ENCODE peak calls at places on chromosome 2, in six cellular contexts. One of them, this sample, is unnamed.
A peak's percentile ranks its signal among the peaks of the same experiment; 100 is the strongest.

GRCh38 chr2:43877782-43878464 is 39.2 kb downstream of the ABCG8 start:
- DNase-seq in adrenal gland: peak; percentile 53
- DNase-seq in small intestine: peak; percentile 61
- DNase-seq in endothelial cell of umbilical vein: peak; percentile 59
- DNase-seq in neuronal stem cell: peak; percentile 36
- DNase-seq in K562: peak; percentile 81
- DNase-seq in this sample: peak; percentile 72

GRCh38 chr2:158786897-158787296 is 8.2 kb upstream of the DAPL1 start:
- DNase-seq in neuronal stem cell: no peak
- DNase-seq in adrenal gland: no peak
- DNase-seq in small intestine: no peak
- DNase-seq in endothelial cell of umbilical vein: no peak
- DNase-seq in K562: no peak
- DNase-seq in this sample: no peak

GRCh38 chr2:43714164-43714563 is 37.9 kb upstream of the C1GALT1C1L start:
- DNase-seq in neuronal stem cell: no peak
- DNase-seq in adrenal gland: no peak
- DNase-seq in K562: no peak
- DNase-seq in small intestine: no peak
- DNase-seq in endothelial cell of umbilical vein: peak; percentile 73
- DNase-seq in this sample: no peak

GRCh38 chr2:225025917-225026571 is 16.2 kb downstream of the DOCK10 start:
- DNase-seq in K562: no peak
- DNase-seq in neuronal stem cell: no peak
- DNase-seq in endothelial cell of umbilical vein: no peak
- DNase-seq in small intestine: no peak
- DNase-seq in adrenal gland: no peak
- DNase-seq in this sample: no peak

GRCh38 chr2:206971805-206972204 is 32.5 kb downstream of the CPO start:
- DNase-seq in small intestine: no peak
- DNase-seq in K562: no peak
- DNase-seq in neuronal stem cell: no peak
- DNase-seq in endothelial cell of umbilical vein: no peak
- DNase-seq in adrenal gland: no peak
- DNase-seq in this sample: no peak

GRCh38 chr2:97546711-97547110 is 43.0 kb downstream of the ANKRD36B start:
- DNase-seq in adrenal gland: no peak
- DNase-seq in neuronal stem cell: no peak
- DNase-seq in small intestine: no peak
- DNase-seq in K562: no peak
- DNase-seq in endothelial cell of umbilical vein: peak; percentile 51
- DNase-seq in this sample: no peak

GRCh38 chr2:234437642-234438321 is 59.1 kb downstream of the ARL4C start:
- DNase-seq in neuronal stem cell: no peak
- DNase-seq in endothelial cell of umbilical vein: no peak
- DNase-seq in K562: no peak
- DNase-seq in small intestine: no peak
- DNase-seq in adrenal gland: no peak
- DNase-seq in this sample: no peak

GRCh38 chr2:28497206-28497605 is 1.3 kb downstream of the PLB1 start:
- DNase-seq in endothelial cell of umbilical vein: no peak
- DNase-seq in K562: no peak
- DNase-seq in adrenal gland: no peak
- DNase-seq in small intestine: no peak
- DNase-seq in neuronal stem cell: no peak
- DNase-seq in this sample: no peak

GRCh38 chr2:168343586-168343985 is 96.2 kb upstream of the STK39 start:
- DNase-seq in small intestine: no peak
- DNase-seq in neuronal stem cell: no peak
- DNase-seq in endothelial cell of umbilical vein: no peak
- DNase-seq in K562: no peak
- DNase-seq in adrenal gland: peak; percentile 33
- DNase-seq in this sample: no peak

GRCh38 chr2:30268296-30268871 is 37.0 kb downstream of the LBH start:
- DNase-seq in K562: no peak
- DNase-seq in small intestine: no peak
- DNase-seq in neuronal stem cell: no peak
- DNase-seq in adrenal gland: no peak
- DNase-seq in endothelial cell of umbilical vein: no peak
- DNase-seq in this sample: no peak

GRCh38 chr2:65969161-65969560 is 465.8 kb upstream of the MEIS1 start:
- DNase-seq in endothelial cell of umbilical vein: no peak
- DNase-seq in adrenal gland: no peak
- DNase-seq in K562: no peak
- DNase-seq in neuronal stem cell: no peak
- DNase-seq in small intestine: peak; percentile 20
- DNase-seq in this sample: no peak

GRCh38 chr2:2686228-2686627 is 355.2 kb upstream of the MYT1L start:
- DNase-seq in adrenal gland: no peak
- DNase-seq in neuronal stem cell: no peak
- DNase-seq in K562: no peak
- DNase-seq in small intestine: no peak
- DNase-seq in endothelial cell of umbilical vein: no peak
- DNase-seq in this sample: no peak

GRCh38 chr2:217955881-217956493 is 46.8 kb downstream of the TNS1 start:
- DNase-seq in neuronal stem cell: no peak
- DNase-seq in small intestine: no peak
- DNase-seq in K562: no peak
- DNase-seq in endothelial cell of umbilical vein: no peak
- DNase-seq in adrenal gland: peak; percentile 8
- DNase-seq in this sample: peak; percentile 16

GRCh38 chr2:128371648-128372345 is 53.1 kb upstream of the HS6ST1 start:
- DNase-seq in K562: no peak
- DNase-seq in small intestine: no peak
- DNase-seq in adrenal gland: no peak
- DNase-seq in endothelial cell of umbilical vein: no peak
- DNase-seq in neuronal stem cell: no peak
- DNase-seq in this sample: no peak

GRCh38 chr2:30029804-30030203 is 108.4 kb upstream of the ALK start:
- DNase-seq in K562: no peak
- DNase-seq in neuronal stem cell: no peak
- DNase-seq in small intestine: no peak
- DNase-seq in adrenal gland: no peak
- DNase-seq in endothelial cell of umbilical vein: no peak
- DNase-seq in this sample: no peak

GRCh38 chr2:44974064-44974715 is 32.7 kb downstream of the SIX3 start:
- DNase-seq in adrenal gland: peak; percentile 38
- DNase-seq in small intestine: peak; percentile 15
- DNase-seq in endothelial cell of umbilical vein: no peak
- DNase-seq in K562: peak; percentile 59
- DNase-seq in neuronal stem cell: peak; percentile 75
- DNase-seq in this sample: no peak

GRCh38 chr2:20617081-20617575 is 33.8 kb downstream of the HS1BP3 start:
- DNase-seq in adrenal gland: peak; percentile 79
- DNase-seq in neuronal stem cell: no peak
- DNase-seq in K562: peak; percentile 69
- DNase-seq in endothelial cell of umbilical vein: peak; percentile 86
- DNase-seq in small intestine: no peak
- DNase-seq in this sample: peak; percentile 94

GRCh38 chr2:213068681-213069359 is 82.6 kb downstream of the IKZF2 start:
- DNase-seq in small intestine: no peak
- DNase-seq in K562: no peak
- DNase-seq in endothelial cell of umbilical vein: no peak
- DNase-seq in adrenal gland: no peak
- DNase-seq in neuronal stem cell: no peak
- DNase-seq in this sample: no peak

GRCh38 chr2:100730290-100730868 is 89.6 kb upstream of the NPAS2 start:
- DNase-seq in adrenal gland: peak; percentile 70
- DNase-seq in neuronal stem cell: no peak
- DNase-seq in small intestine: peak; percentile 76
- DNase-seq in endothelial cell of umbilical vein: peak; percentile 88
- DNase-seq in K562: peak; percentile 23
- DNase-seq in this sample: no peak

GRCh38 chr2:179354739-179355537 is 90.3 kb upstream of the SESTD1 start:
- DNase-seq in small intestine: no peak
- DNase-seq in neuronal stem cell: no peak
- DNase-seq in K562: no peak
- DNase-seq in endothelial cell of umbilical vein: peak; percentile 18
- DNase-seq in adrenal gland: no peak
- DNase-seq in this sample: no peak

GRCh38 chr2:220533485-220533884 is 906.1 kb downstream of the SLC4A3 start:
- DNase-seq in small intestine: no peak
- DNase-seq in K562: no peak
- DNase-seq in adrenal gland: no peak
- DNase-seq in neuronal stem cell: no peak
- DNase-seq in endothelial cell of umbilical vein: no peak
- DNase-seq in this sample: no peak

GRCh38 chr2:196130039-196130825 is 41.1 kb downstream of the STK17B start:
- DNase-seq in adrenal gland: no peak
- DNase-seq in K562: no peak
- DNase-seq in small intestine: no peak
- DNase-seq in neuronal stem cell: no peak
- DNase-seq in endothelial cell of umbilical vein: no peak
- DNase-seq in this sample: no peak

GRCh38 chr2:196136151-196136550 is 35.2 kb downstream of the STK17B start:
- DNase-seq in endothelial cell of umbilical vein: no peak
- DNase-seq in small intestine: no peak
- DNase-seq in adrenal gland: no peak
- DNase-seq in neuronal stem cell: no peak
- DNase-seq in K562: no peak
- DNase-seq in this sample: no peak

GRCh38 chr2:196131949-196132925 is 39.1 kb downstream of the STK17B start:
- DNase-seq in neuronal stem cell: no peak
- DNase-seq in K562: no peak
- DNase-seq in adrenal gland: no peak
- DNase-seq in endothelial cell of umbilical vein: no peak
- DNase-seq in small intestine: no peak
- DNase-seq in this sample: no peak

GRCh38 chr2:196128749-196129148 is 42.6 kb downstream of the STK17B start:
- DNase-seq in K562: no peak
- DNase-seq in neuronal stem cell: no peak
- DNase-seq in small intestine: no peak
- DNase-seq in endothelial cell of umbilical vein: no peak
- DNase-seq in adrenal gland: no peak
- DNase-seq in this sample: no peak

GRCh38 chr2:196131384-196131861 is 40.0 kb downstream of the STK17B start:
- DNase-seq in endothelial cell of umbilical vein: peak; percentile 18
- DNase-seq in K562: peak; percentile 50
- DNase-seq in adrenal gland: peak; percentile 15
- DNase-seq in small intestine: peak; percentile 55
- DNase-seq in neuronal stem cell: no peak
- DNase-seq in this sample: no peak
- H3K9me3 ChIP-seq in endothelial cell of umbilical vein: peaks cover 4% of the 10 kb centered on the region
- H3K9me3 ChIP-seq in K562: no peaks in the 10 kb centered on the region
- H3K9me3 ChIP-seq in adrenal gland: peaks cover 38% of the 10 kb centered on the region
- H3K9me3 ChIP-seq in small intestine: peaks cover 5% of the 10 kb centered on the region
- H3K9me3 ChIP-seq in neuronal stem cell: peaks cover 23% of the 10 kb centered on the region
- H3K9me3 ChIP-seq in this sample: peaks cover 4% of the 10 kb centered on the region

DNA sequence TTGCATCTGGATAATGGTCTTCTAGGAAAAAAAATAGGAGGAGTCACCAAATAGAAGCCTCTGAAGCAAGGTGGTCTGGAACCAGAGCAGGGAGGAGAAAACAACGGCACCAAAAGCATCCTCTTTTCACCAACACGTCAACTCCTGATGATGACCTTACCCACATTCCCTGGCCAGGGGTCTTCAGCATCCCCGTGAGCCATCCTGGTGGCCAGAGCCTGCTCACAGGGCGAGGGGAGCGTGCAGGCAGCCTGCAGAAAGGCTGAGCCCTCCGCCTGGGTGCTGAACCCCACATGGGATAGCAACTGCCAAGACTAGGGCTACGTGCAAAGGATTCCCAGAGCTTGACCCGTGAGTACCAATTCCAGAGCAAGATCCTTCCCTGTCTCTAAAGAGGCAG is 191.0 kb downstream of the NDUFA10 start:
- DNase-seq in adrenal gland: no peak
- DNase-seq in small intestine: no peak
- DNase-seq in neuronal stem cell: no peak
- DNase-seq in K562: no peak
- DNase-seq in endothelial cell of umbilical vein: no peak
- DNase-seq in this sample: no peak
- H3K9me3 ChIP-seq in adrenal gland: no peaks in the 10 kb centered on the region
- H3K9me3 ChIP-seq in small intestine: no peaks in the 10 kb centered on the region
- H3K9me3 ChIP-seq in neuronal stem cell: peaks cover 2% of the 10 kb centered on the region
- H3K9me3 ChIP-seq in K562: no peaks in the 10 kb centered on the region
- H3K9me3 ChIP-seq in endothelial cell of umbilical vein: no peaks in the 10 kb centered on the region
- H3K9me3 ChIP-seq in this sample: no peaks in the 10 kb centered on the region

GRCh38 chr2:216956820-216957493 is 97.1 kb upstream of the TNP1 start:
- DNase-seq in endothelial cell of umbilical vein: no peak
- DNase-seq in adrenal gland: no peak
- DNase-seq in small intestine: no peak
- DNase-seq in neuronal stem cell: no peak
- DNase-seq in K562: no peak
- DNase-seq in this sample: no peak

GRCh38 chr2:216949685-216950397 is 90.0 kb upstream of the TNP1 start:
- DNase-seq in K562: no peak
- DNase-seq in small intestine: no peak
- DNase-seq in endothelial cell of umbilical vein: no peak
- DNase-seq in neuronal stem cell: no peak
- DNase-seq in adrenal gland: no peak
- DNase-seq in this sample: peak; percentile 39

GRCh38 chr2:216947055-216947454 is 87.2 kb upstream of the TNP1 start:
- DNase-seq in neuronal stem cell: no peak
- DNase-seq in adrenal gland: no peak
- DNase-seq in K562: no peak
- DNase-seq in endothelial cell of umbilical vein: no peak
- DNase-seq in small intestine: no peak
- DNase-seq in this sample: no peak

GRCh38 chr2:216950547-216950946 is 90.7 kb upstream of the TNP1 start:
- DNase-seq in K562: no peak
- DNase-seq in small intestine: no peak
- DNase-seq in adrenal gland: no peak
- DNase-seq in endothelial cell of umbilical vein: no peak
- DNase-seq in neuronal stem cell: no peak
- DNase-seq in this sample: no peak

DNA sequence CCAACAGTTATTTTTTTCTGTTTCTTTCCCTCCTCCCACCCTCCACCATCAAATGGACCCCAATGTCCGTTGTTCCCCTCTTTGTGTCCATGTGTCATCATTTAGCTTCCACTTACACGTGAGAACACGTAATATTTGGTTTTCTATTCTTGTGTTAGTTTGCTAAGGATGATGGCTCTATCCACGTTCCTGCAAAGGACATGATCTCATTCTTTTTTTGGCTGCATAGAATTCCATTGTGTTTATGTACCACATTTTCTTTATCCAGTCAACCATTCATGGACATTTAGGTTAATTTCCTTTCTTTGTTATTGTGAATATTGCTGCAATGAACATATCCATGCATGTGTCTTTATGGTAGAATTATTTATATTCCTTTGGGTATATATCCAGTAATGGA is 91.3 kb upstream of the TNP1 start:
- DNase-seq in small intestine: no peak
- DNase-seq in adrenal gland: no peak
- DNase-seq in neuronal stem cell: no peak
- DNase-seq in K562: no peak
- DNase-seq in endothelial cell of umbilical vein: no peak
- DNase-seq in this sample: no peak
- H3K9me3 ChIP-seq in small intestine: no peaks in the 10 kb centered on the region
- H3K9me3 ChIP-seq in adrenal gland: no peaks in the 10 kb centered on the region
- H3K9me3 ChIP-seq in neuronal stem cell: no peaks in the 10 kb centered on the region
- H3K9me3 ChIP-seq in K562: no peaks in the 10 kb centered on the region
- H3K9me3 ChIP-seq in endothelial cell of umbilical vein: no peaks in the 10 kb centered on the region
- H3K9me3 ChIP-seq in this sample: no peaks in the 10 kb centered on the region

GRCh38 chr2:182404102-182404501 is 22.7 kb downstream of the PDE1A start:
- DNase-seq in K562: no peak
- DNase-seq in neuronal stem cell: no peak
- DNase-seq in endothelial cell of umbilical vein: peak; percentile 71
- DNase-seq in small intestine: no peak
- DNase-seq in adrenal gland: no peak
- DNase-seq in this sample: no peak
- H3K9me3 ChIP-seq in K562: no peaks in the 10 kb centered on the region
- H3K9me3 ChIP-seq in neuronal stem cell: no peaks in the 10 kb centered on the region
- H3K9me3 ChIP-seq in endothelial cell of umbilical vein: no peaks in the 10 kb centered on the region
- H3K9me3 ChIP-seq in small intestine: no peaks in the 10 kb centered on the region
- H3K9me3 ChIP-seq in adrenal gland: no peaks in the 10 kb centered on the region
- H3K9me3 ChIP-seq in this sample: no peaks in the 10 kb centered on the region

This sample was measured in ovary.